ENCODE peak calls at places on chromosome 7, in seven cellular contexts. One of them, this sample, is unnamed.

GRCh38 chr7:140738280-140738679 is 41.8 kb downstream of the NDUFB2 start:
- DNase-seq in transverse colon: no peak
- DNase-seq in GM23338: no peak
- DNase-seq in HCT116: no peak
- DNase-seq in suprapubic skin: no peak
- DNase-seq in GM12878: no peak
- DNase-seq in spleen: no peak
- DNase-seq in this sample: no peak

GRCh38 chr7:34750636-34751035 is 92.6 kb downstream of the NPSR1 start:
- DNase-seq in transverse colon: no peak
- DNase-seq in GM23338: no peak
- DNase-seq in HCT116: no peak
- DNase-seq in suprapubic skin: no peak
- DNase-seq in GM12878: no peak
- DNase-seq in spleen: no peak
- DNase-seq in this sample: no peak

GRCh38 chr7:84139986-84140729 is 54.4 kb downstream of the SEMA3A start:
- DNase-seq in transverse colon: no peak
- DNase-seq in GM23338: no peak
- DNase-seq in HCT116: no peak
- DNase-seq in suprapubic skin: no peak
- DNase-seq in GM12878: no peak
- DNase-seq in spleen: no peak
- DNase-seq in this sample: no peak

GRCh38 chr7:30142710-30143109 is 7.9 kb downstream of the MTURN start:
- DNase-seq in transverse colon: peak
- DNase-seq in GM23338: no peak
- DNase-seq in HCT116: peak
- DNase-seq in suprapubic skin: peak
- DNase-seq in GM12878: no peak
- DNase-seq in spleen: no peak
- DNase-seq in this sample: peak

GRCh38 chr7:103679156-103680132 is 233.4 kb upstream of the SLC26A5 start:
- DNase-seq in transverse colon: no peak
- DNase-seq in GM23338: no peak
- DNase-seq in HCT116: no peak
- DNase-seq in suprapubic skin: no peak
- DNase-seq in GM12878: no peak
- DNase-seq in spleen: no peak
- DNase-seq in this sample: no peak

GRCh38 chr7:68470836-68471235 is 1127.4 kb upstream of the AUTS2 start:
- DNase-seq in transverse colon: no peak
- DNase-seq in GM23338: no peak
- DNase-seq in HCT116: no peak
- DNase-seq in suprapubic skin: no peak
- DNase-seq in GM12878: no peak
- DNase-seq in spleen: no peak
- DNase-seq in this sample: no peak

GRCh38 chr7:3696113-3696512 is 395.1 kb downstream of the SDK1 start:
- DNase-seq in transverse colon: no peak
- DNase-seq in GM23338: no peak
- DNase-seq in HCT116: no peak
- DNase-seq in suprapubic skin: no peak
- DNase-seq in GM12878: no peak
- DNase-seq in spleen: no peak
- DNase-seq in this sample: no peak

GRCh38 chr7:111919690-111920179 is 286.5 kb downstream of the DOCK4 start:
- DNase-seq in transverse colon: no peak
- DNase-seq in GM23338: no peak
- DNase-seq in HCT116: peak
- DNase-seq in suprapubic skin: no peak
- DNase-seq in GM12878: no peak
- DNase-seq in spleen: no peak
- DNase-seq in this sample: no peak

GRCh38 chr7:23685770-23686169 is 5.8 kb downstream of the FAM221A start:
- DNase-seq in transverse colon: no peak
- DNase-seq in GM23338: no peak
- DNase-seq in HCT116: no peak
- DNase-seq in suprapubic skin: no peak
- DNase-seq in GM12878: no peak
- DNase-seq in spleen: no peak
- DNase-seq in this sample: no peak

DNA sequence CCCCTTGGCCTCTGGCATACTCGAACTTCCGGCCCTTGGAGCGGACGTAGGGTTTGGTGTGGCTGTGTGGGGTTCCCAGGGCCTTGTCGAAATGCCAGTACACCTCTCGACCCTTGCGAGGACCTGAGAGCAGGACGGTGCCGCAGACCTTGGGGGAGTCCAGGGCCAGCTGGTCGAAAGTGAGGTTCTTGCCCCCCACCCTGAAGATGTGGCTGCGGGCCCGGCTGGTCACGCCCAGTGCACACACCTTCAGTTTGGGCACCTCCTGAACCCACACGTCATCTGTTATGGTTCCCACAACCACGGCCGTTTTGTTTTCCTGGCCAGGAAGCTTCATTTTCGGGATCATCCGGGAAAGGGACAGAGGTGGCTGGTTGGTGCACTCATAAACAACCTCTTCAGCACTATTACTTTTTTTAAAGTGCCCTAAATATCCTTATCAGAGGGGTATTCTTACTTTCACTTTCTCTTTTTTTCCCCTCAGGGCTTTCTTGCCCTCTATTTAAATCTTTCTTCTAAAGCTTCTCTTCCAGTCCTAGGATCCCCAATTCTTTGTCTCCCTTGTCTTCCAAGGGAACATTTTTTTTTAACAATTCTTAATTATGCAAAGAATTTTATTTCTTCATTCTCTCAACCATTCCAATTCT is 44.9 kb upstream of the FAM3C start:
- DNase-seq in transverse colon: peak
- DNase-seq in GM23338: no peak
- DNase-seq in HCT116: no peak
- DNase-seq in suprapubic skin: peak
- DNase-seq in GM12878: no peak
- DNase-seq in spleen: peak
- DNase-seq in this sample: peak
- H3K4me3 ChIP-seq in transverse colon: no peak
- H3K4me3 ChIP-seq in GM23338: no peak
- H3K4me3 ChIP-seq in HCT116: no peak
- H3K4me3 ChIP-seq in suprapubic skin: no peak
- H3K4me3 ChIP-seq in GM12878: peak
- H3K4me3 ChIP-seq in spleen: no peak
- H3K4me3 ChIP-seq in this sample: peak

GRCh38 chr7:26291699-26292538 is at the start of gene SNX10:
- DNase-seq in transverse colon: peak
- DNase-seq in GM23338: peak
- DNase-seq in HCT116: peak
- DNase-seq in suprapubic skin: no peak
- DNase-seq in GM12878: no peak
- DNase-seq in spleen: peak
- DNase-seq in this sample: peak
- TF ChIP-seq CTCF in transverse colon: no peak
- TF ChIP-seq CTCF in GM23338: peak
- TF ChIP-seq CTCF in HCT116: peak
- TF ChIP-seq CTCF in suprapubic skin: no peak
- TF ChIP-seq CTCF in GM12878: peak
- TF ChIP-seq CTCF in spleen: peak
- TF ChIP-seq CTCF in this sample: peak

DNA sequence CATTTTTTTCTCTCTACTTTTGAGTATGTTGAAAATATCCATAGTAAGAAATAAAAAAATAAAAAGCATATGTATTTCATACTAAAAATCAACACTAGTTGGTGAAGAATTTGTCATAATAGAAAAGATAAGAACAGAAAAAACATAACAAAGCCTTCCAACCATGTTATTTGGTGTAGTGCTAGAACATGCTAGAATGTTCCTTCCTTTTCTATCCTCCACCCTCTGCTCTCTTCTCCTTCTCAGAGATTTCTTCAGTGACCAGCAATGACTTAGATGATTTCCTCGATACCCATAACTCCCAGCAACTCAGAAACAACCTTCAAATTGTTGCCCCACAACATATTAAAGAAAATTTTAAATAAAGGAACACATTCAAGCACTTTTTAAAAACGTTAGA is 2.6 kb downstream of the ZC3HAV1 start:
- DNase-seq in transverse colon: no peak
- DNase-seq in GM23338: no peak
- DNase-seq in HCT116: no peak
- DNase-seq in suprapubic skin: no peak
- DNase-seq in GM12878: no peak
- DNase-seq in spleen: no peak
- DNase-seq in this sample: no peak
- TF ChIP-seq POLR2AphosphoS5 in transverse colon: no peak
- TF ChIP-seq POLR2AphosphoS5 in GM23338: no peak
- TF ChIP-seq POLR2AphosphoS5 in HCT116: no peak
- TF ChIP-seq POLR2AphosphoS5 in suprapubic skin: no peak
- TF ChIP-seq POLR2AphosphoS5 in GM12878: no peak
- TF ChIP-seq POLR2AphosphoS5 in spleen: no peak
- TF ChIP-seq POLR2AphosphoS5 in this sample: no peak

DNA sequence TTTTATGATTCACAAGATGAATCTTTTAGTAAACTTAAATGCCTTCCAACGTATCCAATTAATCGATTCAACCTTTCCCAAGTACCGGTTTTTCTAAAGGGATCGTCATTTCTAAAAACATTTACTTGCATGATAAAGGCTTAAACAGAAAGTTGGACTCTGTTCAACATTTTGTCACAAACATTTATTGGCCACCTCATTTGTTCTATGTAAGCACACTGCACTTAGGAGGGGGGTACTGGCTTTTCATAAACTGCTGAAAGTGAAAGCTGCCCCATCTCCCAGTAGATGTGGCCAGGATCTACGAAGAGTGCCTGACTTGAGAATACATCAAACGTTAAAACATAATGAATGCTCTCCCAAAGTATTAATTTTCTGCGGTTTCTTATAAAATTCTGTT is 37.3 kb upstream of the LAMB4 start:
- DNase-seq in transverse colon: no peak
- DNase-seq in GM23338: no peak
- DNase-seq in HCT116: no peak
- DNase-seq in suprapubic skin: no peak
- DNase-seq in GM12878: no peak
- DNase-seq in spleen: no peak
- DNase-seq in this sample: no peak
- H3K4me3 ChIP-seq in transverse colon: no peak
- H3K4me3 ChIP-seq in GM23338: no peak
- H3K4me3 ChIP-seq in HCT116: no peak
- H3K4me3 ChIP-seq in suprapubic skin: peak
- H3K4me3 ChIP-seq in GM12878: no peak
- H3K4me3 ChIP-seq in spleen: no peak
- H3K4me3 ChIP-seq in this sample: no peak

GRCh38 chr7:148480479-148481146 is 110.0 kb upstream of the C7orf33 start:
- DNase-seq in transverse colon: no peak
- DNase-seq in GM23338: no peak
- DNase-seq in HCT116: no peak
- DNase-seq in suprapubic skin: no peak
- DNase-seq in GM12878: no peak
- DNase-seq in spleen: no peak
- DNase-seq in this sample: no peak
- TF ChIP-seq CTCF in transverse colon: no peak
- TF ChIP-seq CTCF in GM23338: no peak
- TF ChIP-seq CTCF in HCT116: no peak
- TF ChIP-seq CTCF in suprapubic skin: no peak
- TF ChIP-seq CTCF in GM12878: no peak
- TF ChIP-seq CTCF in spleen: no peak
- TF ChIP-seq CTCF in this sample: no peak

GRCh38 chr7:143052041-143052440 is at the start of gene OR6V1:
- DNase-seq in transverse colon: no peak
- DNase-seq in GM23338: no peak
- DNase-seq in HCT116: no peak
- DNase-seq in suprapubic skin: no peak
- DNase-seq in GM12878: no peak
- DNase-seq in spleen: no peak
- DNase-seq in this sample: no peak

GRCh38 chr7:143054621-143055020 is 2.5 kb downstream of the OR6V1 start:
- DNase-seq in transverse colon: no peak
- DNase-seq in GM23338: no peak
- DNase-seq in HCT116: no peak
- DNase-seq in suprapubic skin: no peak
- DNase-seq in GM12878: no peak
- DNase-seq in spleen: no peak
- DNase-seq in this sample: no peak

DNA sequence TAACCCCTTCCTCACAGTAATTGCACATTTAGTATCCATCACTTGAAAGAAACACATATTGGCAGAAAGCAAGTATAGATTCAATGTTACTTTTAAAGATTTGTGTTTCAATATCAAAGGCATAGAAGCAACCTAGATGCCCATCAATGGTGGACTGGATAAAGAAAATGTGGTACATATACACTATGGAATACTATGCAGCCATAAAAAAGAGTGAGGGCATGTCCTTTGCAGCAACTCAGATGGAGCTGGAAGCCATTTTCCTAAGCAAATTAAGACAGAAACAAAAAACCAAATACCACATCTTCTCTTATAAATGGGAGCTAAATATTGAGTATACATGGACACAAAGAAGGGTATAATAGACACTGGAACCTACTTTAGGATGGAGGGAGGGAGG is 3.6 kb downstream of the OR6V1 start:
- DNase-seq in transverse colon: no peak
- DNase-seq in GM23338: no peak
- DNase-seq in HCT116: no peak
- DNase-seq in suprapubic skin: no peak
- DNase-seq in GM12878: no peak
- DNase-seq in spleen: no peak
- DNase-seq in this sample: no peak
- TF ChIP-seq POLR2AphosphoS5 in transverse colon: no peak
- TF ChIP-seq POLR2AphosphoS5 in GM23338: no peak
- TF ChIP-seq POLR2AphosphoS5 in HCT116: no peak
- TF ChIP-seq POLR2AphosphoS5 in suprapubic skin: no peak
- TF ChIP-seq POLR2AphosphoS5 in GM12878: no peak
- TF ChIP-seq POLR2AphosphoS5 in spleen: no peak
- TF ChIP-seq POLR2AphosphoS5 in this sample: no peak

GRCh38 chr7:127667017-127667670 is 15.2 kb downstream of the SND1 start:
- DNase-seq in transverse colon: no peak
- DNase-seq in GM23338: no peak
- DNase-seq in HCT116: no peak
- DNase-seq in suprapubic skin: no peak
- DNase-seq in GM12878: no peak
- DNase-seq in spleen: no peak
- DNase-seq in this sample: no peak
- H3K4me3 ChIP-seq in transverse colon: no peak
- H3K4me3 ChIP-seq in GM23338: no peak
- H3K4me3 ChIP-seq in HCT116: no peak
- H3K4me3 ChIP-seq in suprapubic skin: no peak
- H3K4me3 ChIP-seq in GM12878: no peak
- H3K4me3 ChIP-seq in spleen: no peak
- H3K4me3 ChIP-seq in this sample: no peak

This sample was measured in upper lobe of left lung.